ENCODE peak calls at places on chromosomes 12 and 14, in eight cellular contexts. One of them, this sample, is unnamed.

GRCh38 chr12:40170593-40170992 is 54.2 kb upstream of the LRRK2 start:
- DNase-seq in germinal center: no peak
- DNase-seq in amygdala: no peak
- DNase-seq in AG09319: no peak
- DNase-seq in GM04504: no peak
- DNase-seq in COR-L47: no peak
- DNase-seq in brain microvascular endothelial cell: no peak
- DNase-seq in NCI-H1105 treated with DMSO at 0.1 percent for 48 hours: no peak
- DNase-seq in this sample: peak

GRCh38 chr12:98814254-98814653 is 169.2 kb downstream of the APAF1 start:
- DNase-seq in germinal center: no peak
- DNase-seq in amygdala: no peak
- DNase-seq in AG09319: no peak
- DNase-seq in GM04504: no peak
- DNase-seq in COR-L47: no peak
- DNase-seq in brain microvascular endothelial cell: no peak
- DNase-seq in NCI-H1105 treated with DMSO at 0.1 percent for 48 hours: no peak
- DNase-seq in this sample: no peak

GRCh38 chr12:81245918-81246611 is 168.2 kb downstream of the ACSS3 start:
- DNase-seq in germinal center: no peak
- DNase-seq in amygdala: no peak
- DNase-seq in AG09319: no peak
- DNase-seq in GM04504: no peak
- DNase-seq in COR-L47: peak
- DNase-seq in brain microvascular endothelial cell: no peak
- DNase-seq in NCI-H1105 treated with DMSO at 0.1 percent for 48 hours: no peak
- DNase-seq in this sample: no peak

GRCh38 chr12:16393126-16393525 is 45.7 kb downstream of the MGST1 start:
- DNase-seq in germinal center: no peak
- DNase-seq in amygdala: no peak
- DNase-seq in AG09319: no peak
- DNase-seq in GM04504: no peak
- DNase-seq in COR-L47: no peak
- DNase-seq in brain microvascular endothelial cell: no peak
- DNase-seq in NCI-H1105 treated with DMSO at 0.1 percent for 48 hours: no peak
- DNase-seq in this sample: no peak

GRCh38 chr12:89525002-89525823 is 617 bp upstream of the GALNT4 start:
- DNase-seq in germinal center: peak
- DNase-seq in amygdala: peak
- DNase-seq in AG09319: no peak
- DNase-seq in GM04504: no peak
- DNase-seq in COR-L47: peak
- DNase-seq in brain microvascular endothelial cell: peak
- DNase-seq in NCI-H1105 treated with DMSO at 0.1 percent for 48 hours: peak
- DNase-seq in this sample: no peak

GRCh38 chr14:44941591-44941990 is 20.2 kb downstream of the KLHL28 start:
- DNase-seq in germinal center: no peak
- DNase-seq in amygdala: no peak
- DNase-seq in AG09319: no peak
- DNase-seq in GM04504: no peak
- DNase-seq in COR-L47: no peak
- DNase-seq in brain microvascular endothelial cell: no peak
- DNase-seq in NCI-H1105 treated with DMSO at 0.1 percent for 48 hours: no peak
- DNase-seq in this sample: no peak

GRCh38 chr12:12835378-12836145 is 22.4 kb downstream of the DDX47 start:
- DNase-seq in germinal center: no peak
- DNase-seq in amygdala: no peak
- DNase-seq in AG09319: no peak
- DNase-seq in GM04504: no peak
- DNase-seq in COR-L47: no peak
- DNase-seq in brain microvascular endothelial cell: peak
- DNase-seq in NCI-H1105 treated with DMSO at 0.1 percent for 48 hours: no peak
- DNase-seq in this sample: peak

GRCh38 chr14:68908860-68909259 is 70.2 kb downstream of the ACTN1 start:
- DNase-seq in germinal center: no peak
- DNase-seq in amygdala: no peak
- DNase-seq in AG09319: no peak
- DNase-seq in GM04504: no peak
- DNase-seq in COR-L47: no peak
- DNase-seq in brain microvascular endothelial cell: no peak
- DNase-seq in NCI-H1105 treated with DMSO at 0.1 percent for 48 hours: no peak
- DNase-seq in this sample: no peak

GRCh38 chr14:77559381-77559780 is 57.1 kb downstream of the SPTLC2 start:
- DNase-seq in germinal center: no peak
- DNase-seq in amygdala: no peak
- DNase-seq in AG09319: no peak
- DNase-seq in GM04504: no peak
- DNase-seq in COR-L47: no peak
- DNase-seq in brain microvascular endothelial cell: no peak
- DNase-seq in NCI-H1105 treated with DMSO at 0.1 percent for 48 hours: no peak
- DNase-seq in this sample: no peak

GRCh38 chr12:89493650-89494302 is 30.8 kb downstream of the GALNT4 start:
- DNase-seq in germinal center: peak
- DNase-seq in amygdala: no peak
- DNase-seq in AG09319: no peak
- DNase-seq in GM04504: no peak
- DNase-seq in COR-L47: no peak
- DNase-seq in brain microvascular endothelial cell: no peak
- DNase-seq in NCI-H1105 treated with DMSO at 0.1 percent for 48 hours: no peak
- DNase-seq in this sample: no peak

GRCh38 chr12:104137175-104137901 is 672 bp downstream of the NFYB start:
- DNase-seq in germinal center: peak
- DNase-seq in amygdala: peak
- DNase-seq in AG09319: peak
- DNase-seq in GM04504: no peak
- DNase-seq in COR-L47: peak
- DNase-seq in brain microvascular endothelial cell: no peak
- DNase-seq in NCI-H1105 treated with DMSO at 0.1 percent for 48 hours: peak
- DNase-seq in this sample: peak

GRCh38 chr12:12724421-12725085 is 7.4 kb downstream of the CDKN1B start:
- DNase-seq in germinal center: peak
- DNase-seq in amygdala: no peak
- DNase-seq in AG09319: no peak
- DNase-seq in GM04504: no peak
- DNase-seq in COR-L47: no peak
- DNase-seq in brain microvascular endothelial cell: no peak
- DNase-seq in NCI-H1105 treated with DMSO at 0.1 percent for 48 hours: peak
- DNase-seq in this sample: no peak

GRCh38 chr14:67491741-67492504 is 3.4 kb upstream of the TMEM229B start:
- DNase-seq in germinal center: no peak
- DNase-seq in amygdala: peak
- DNase-seq in AG09319: no peak
- DNase-seq in GM04504: no peak
- DNase-seq in COR-L47: peak
- DNase-seq in brain microvascular endothelial cell: no peak
- DNase-seq in NCI-H1105 treated with DMSO at 0.1 percent for 48 hours: peak
- DNase-seq in this sample: no peak

GRCh38 chr12:10847701-10848100 is 1.6 kb downstream of the PRR4 start:
- DNase-seq in germinal center: no peak
- DNase-seq in amygdala: no peak
- DNase-seq in AG09319: no peak
- DNase-seq in GM04504: no peak
- DNase-seq in COR-L47: no peak
- DNase-seq in brain microvascular endothelial cell: no peak
- DNase-seq in NCI-H1105 treated with DMSO at 0.1 percent for 48 hours: no peak
- DNase-seq in this sample: no peak

GRCh38 chr12:130661501-130662255 is 54.4 kb downstream of the RIMBP2 start:
- DNase-seq in germinal center: no peak
- DNase-seq in amygdala: no peak
- DNase-seq in AG09319: no peak
- DNase-seq in GM04504: no peak
- DNase-seq in COR-L47: no peak
- DNase-seq in brain microvascular endothelial cell: no peak
- DNase-seq in NCI-H1105 treated with DMSO at 0.1 percent for 48 hours: no peak
- DNase-seq in this sample: no peak

GRCh38 chr12:54526800-54527630 is 22.4 kb upstream of the PDE1B start:
- DNase-seq in germinal center: no peak
- DNase-seq in amygdala: peak
- DNase-seq in AG09319: no peak
- DNase-seq in GM04504: no peak
- DNase-seq in COR-L47: no peak
- DNase-seq in brain microvascular endothelial cell: peak
- DNase-seq in NCI-H1105 treated with DMSO at 0.1 percent for 48 hours: peak
- DNase-seq in this sample: no peak

GRCh38 chr14:89139404-89140247 is 277.4 kb downstream of the FOXN3 start:
- DNase-seq in germinal center: no peak
- DNase-seq in amygdala: no peak
- DNase-seq in AG09319: no peak
- DNase-seq in GM04504: no peak
- DNase-seq in COR-L47: no peak
- DNase-seq in brain microvascular endothelial cell: no peak
- DNase-seq in NCI-H1105 treated with DMSO at 0.1 percent for 48 hours: no peak
- DNase-seq in this sample: no peak

GRCh38 chr12:6376965-6377666 is 1.8 kb upstream of the SCNN1A start:
- DNase-seq in germinal center: no peak
- DNase-seq in amygdala: no peak
- DNase-seq in AG09319: no peak
- DNase-seq in GM04504: no peak
- DNase-seq in COR-L47: no peak
- DNase-seq in brain microvascular endothelial cell: no peak
- DNase-seq in NCI-H1105 treated with DMSO at 0.1 percent for 48 hours: no peak
- DNase-seq in this sample: no peak

GRCh38 chr14:56891226-56891625 is 80.9 kb upstream of the OTX2 start:
- DNase-seq in germinal center: no peak
- DNase-seq in amygdala: no peak
- DNase-seq in AG09319: no peak
- DNase-seq in GM04504: no peak
- DNase-seq in COR-L47: no peak
- DNase-seq in brain microvascular endothelial cell: no peak
- DNase-seq in NCI-H1105 treated with DMSO at 0.1 percent for 48 hours: no peak
- DNase-seq in this sample: no peak

GRCh38 chr14:51884086-51884927 is 23.9 kb downstream of the GNG2 start:
- DNase-seq in germinal center: no peak
- DNase-seq in amygdala: no peak
- DNase-seq in AG09319: peak
- DNase-seq in GM04504: peak
- DNase-seq in COR-L47: no peak
- DNase-seq in brain microvascular endothelial cell: peak
- DNase-seq in NCI-H1105 treated with DMSO at 0.1 percent for 48 hours: no peak
- DNase-seq in this sample: no peak

GRCh38 chr12:108691995-108692808 is 39.1 kb downstream of the CORO1C start:
- DNase-seq in germinal center: no peak
- DNase-seq in amygdala: peak
- DNase-seq in AG09319: no peak
- DNase-seq in GM04504: no peak
- DNase-seq in COR-L47: peak
- DNase-seq in brain microvascular endothelial cell: no peak
- DNase-seq in NCI-H1105 treated with DMSO at 0.1 percent for 48 hours: peak
- DNase-seq in this sample: no peak

GRCh38 chr12:76569685-76570604 is 10.4 kb upstream of the OSBPL8 start:
- DNase-seq in germinal center: no peak
- DNase-seq in amygdala: no peak
- DNase-seq in AG09319: no peak
- DNase-seq in GM04504: no peak
- DNase-seq in COR-L47: no peak
- DNase-seq in brain microvascular endothelial cell: no peak
- DNase-seq in NCI-H1105 treated with DMSO at 0.1 percent for 48 hours: no peak
- DNase-seq in this sample: no peak

GRCh38 chr14:84969501-84969900 is 560.4 kb upstream of the FLRT2 start:
- DNase-seq in germinal center: no peak
- DNase-seq in amygdala: no peak
- DNase-seq in AG09319: no peak
- DNase-seq in GM04504: no peak
- DNase-seq in COR-L47: no peak
- DNase-seq in brain microvascular endothelial cell: no peak
- DNase-seq in NCI-H1105 treated with DMSO at 0.1 percent for 48 hours: no peak
- DNase-seq in this sample: no peak

GRCh38 chr14:90781344-90781761 is 34.9 kb downstream of the TTC7B start:
- DNase-seq in germinal center: no peak
- DNase-seq in amygdala: no peak
- DNase-seq in AG09319: no peak
- DNase-seq in GM04504: peak
- DNase-seq in COR-L47: no peak
- DNase-seq in brain microvascular endothelial cell: peak
- DNase-seq in NCI-H1105 treated with DMSO at 0.1 percent for 48 hours: no peak
- DNase-seq in this sample: no peak